ENCODE peak calls at places on chromosomes 2 and 18, in ten cellular contexts. One of them, this sample, is unnamed.

GRCh38 chr2:39418491-39418890 is 18.6 kb downstream of the MAP4K3 start:
- DNase-seq in stimulated activated CD4-positive, alpha-beta T cell treated with anti-CD3 and anti-CD28 coated beads, Interleukin-15, amount 100 ng/mL, for 1 hour: no peak
- DNase-seq in K562: no peak
- DNase-seq in neuronal stem cell: no peak
- DNase-seq in fibroblast of pulmonary artery: no peak
- DNase-seq in Right ventricle myocardium inferior: no peak
- DNase-seq in NCI-H1092 treated with DMSO at 0.1 percent for 48 hours: no peak
- DNase-seq in endothelial cell: no peak
- DNase-seq in activated naive CD8-positive, alpha-beta T cell treated with anti-CD3 and anti-CD28 coated beads, Interleukin-2, amount 50 U/mL, for 24 hours: no peak
- DNase-seq in sigmoid colon: no peak
- DNase-seq in this sample: no peak

GRCh38 chr2:68932392-68932791 is 20.3 kb downstream of the GKN2 start:
- DNase-seq in fibroblast of pulmonary artery: no peak
- DNase-seq in endothelial cell: no peak
- DNase-seq in stimulated activated CD4-positive, alpha-beta T cell treated with anti-CD3 and anti-CD28 coated beads, Interleukin-15, amount 100 ng/mL, for 1 hour: no peak
- DNase-seq in neuronal stem cell: no peak
- DNase-seq in sigmoid colon: no peak
- DNase-seq in activated naive CD8-positive, alpha-beta T cell treated with anti-CD3 and anti-CD28 coated beads, Interleukin-2, amount 50 U/mL, for 24 hours: no peak
- DNase-seq in NCI-H1092 treated with DMSO at 0.1 percent for 48 hours: no peak
- DNase-seq in Right ventricle myocardium inferior: no peak
- DNase-seq in K562: no peak
- DNase-seq in this sample: no peak

GRCh38 chr18:33040213-33040612 is 267.4 kb upstream of the KLHL14 start:
- DNase-seq in NCI-H1092 treated with DMSO at 0.1 percent for 48 hours: no peak
- DNase-seq in activated naive CD8-positive, alpha-beta T cell treated with anti-CD3 and anti-CD28 coated beads, Interleukin-2, amount 50 U/mL, for 24 hours: no peak
- DNase-seq in K562: no peak
- DNase-seq in stimulated activated CD4-positive, alpha-beta T cell treated with anti-CD3 and anti-CD28 coated beads, Interleukin-15, amount 100 ng/mL, for 1 hour: no peak
- DNase-seq in Right ventricle myocardium inferior: no peak
- DNase-seq in sigmoid colon: no peak
- DNase-seq in fibroblast of pulmonary artery: no peak
- DNase-seq in endothelial cell: no peak
- DNase-seq in neuronal stem cell: no peak
- DNase-seq in this sample: no peak

GRCh38 chr2:16305191-16305590 is 360.4 kb downstream of the CYRIA start:
- DNase-seq in fibroblast of pulmonary artery: no peak
- DNase-seq in NCI-H1092 treated with DMSO at 0.1 percent for 48 hours: no peak
- DNase-seq in stimulated activated CD4-positive, alpha-beta T cell treated with anti-CD3 and anti-CD28 coated beads, Interleukin-15, amount 100 ng/mL, for 1 hour: no peak
- DNase-seq in sigmoid colon: no peak
- DNase-seq in activated naive CD8-positive, alpha-beta T cell treated with anti-CD3 and anti-CD28 coated beads, Interleukin-2, amount 50 U/mL, for 24 hours: no peak
- DNase-seq in K562: no peak
- DNase-seq in endothelial cell: no peak
- DNase-seq in neuronal stem cell: no peak
- DNase-seq in Right ventricle myocardium inferior: no peak
- DNase-seq in this sample: no peak

GRCh38 chr2:161357097-161357496 is 48.9 kb downstream of the PSMD14 start:
- DNase-seq in neuronal stem cell: no peak
- DNase-seq in stimulated activated CD4-positive, alpha-beta T cell treated with anti-CD3 and anti-CD28 coated beads, Interleukin-15, amount 100 ng/mL, for 1 hour: no peak
- DNase-seq in NCI-H1092 treated with DMSO at 0.1 percent for 48 hours: no peak
- DNase-seq in K562: no peak
- DNase-seq in Right ventricle myocardium inferior: no peak
- DNase-seq in sigmoid colon: no peak
- DNase-seq in activated naive CD8-positive, alpha-beta T cell treated with anti-CD3 and anti-CD28 coated beads, Interleukin-2, amount 50 U/mL, for 24 hours: no peak
- DNase-seq in fibroblast of pulmonary artery: no peak
- DNase-seq in endothelial cell: no peak
- DNase-seq in this sample: no peak

GRCh38 chr2:202178342-202178958 is 59.9 kb downstream of the SUMO1 start:
- DNase-seq in activated naive CD8-positive, alpha-beta T cell treated with anti-CD3 and anti-CD28 coated beads, Interleukin-2, amount 50 U/mL, for 24 hours: peak
- DNase-seq in NCI-H1092 treated with DMSO at 0.1 percent for 48 hours: peak
- DNase-seq in sigmoid colon: peak
- DNase-seq in stimulated activated CD4-positive, alpha-beta T cell treated with anti-CD3 and anti-CD28 coated beads, Interleukin-15, amount 100 ng/mL, for 1 hour: no peak
- DNase-seq in endothelial cell: peak
- DNase-seq in Right ventricle myocardium inferior: no peak
- DNase-seq in neuronal stem cell: peak
- DNase-seq in K562: peak
- DNase-seq in fibroblast of pulmonary artery: peak
- DNase-seq in this sample: peak

GRCh38 chr18:79403723-79404566 is 8.2 kb downstream of the NFATC1 start:
- DNase-seq in endothelial cell: no peak
- DNase-seq in neuronal stem cell: no peak
- DNase-seq in NCI-H1092 treated with DMSO at 0.1 percent for 48 hours: no peak
- DNase-seq in K562: no peak
- DNase-seq in Right ventricle myocardium inferior: peak
- DNase-seq in activated naive CD8-positive, alpha-beta T cell treated with anti-CD3 and anti-CD28 coated beads, Interleukin-2, amount 50 U/mL, for 24 hours: no peak
- DNase-seq in fibroblast of pulmonary artery: no peak
- DNase-seq in sigmoid colon: no peak
- DNase-seq in stimulated activated CD4-positive, alpha-beta T cell treated with anti-CD3 and anti-CD28 coated beads, Interleukin-15, amount 100 ng/mL, for 1 hour: no peak
- DNase-seq in this sample: no peak

GRCh38 chr2:188937228-188938220 is 36.6 kb upstream of the COL3A1 start:
- DNase-seq in endothelial cell: no peak
- DNase-seq in fibroblast of pulmonary artery: peak
- DNase-seq in neuronal stem cell: no peak
- DNase-seq in Right ventricle myocardium inferior: no peak
- DNase-seq in stimulated activated CD4-positive, alpha-beta T cell treated with anti-CD3 and anti-CD28 coated beads, Interleukin-15, amount 100 ng/mL, for 1 hour: no peak
- DNase-seq in activated naive CD8-positive, alpha-beta T cell treated with anti-CD3 and anti-CD28 coated beads, Interleukin-2, amount 50 U/mL, for 24 hours: no peak
- DNase-seq in NCI-H1092 treated with DMSO at 0.1 percent for 48 hours: no peak
- DNase-seq in K562: no peak
- DNase-seq in sigmoid colon: no peak
- DNase-seq in this sample: no peak

GRCh38 chr2:33015421-33016142 is 68.8 kb downstream of the LTBP1 start:
- DNase-seq in NCI-H1092 treated with DMSO at 0.1 percent for 48 hours: no peak
- DNase-seq in sigmoid colon: no peak
- DNase-seq in Right ventricle myocardium inferior: no peak
- DNase-seq in stimulated activated CD4-positive, alpha-beta T cell treated with anti-CD3 and anti-CD28 coated beads, Interleukin-15, amount 100 ng/mL, for 1 hour: no peak
- DNase-seq in K562: no peak
- DNase-seq in endothelial cell: no peak
- DNase-seq in fibroblast of pulmonary artery: peak
- DNase-seq in activated naive CD8-positive, alpha-beta T cell treated with anti-CD3 and anti-CD28 coated beads, Interleukin-2, amount 50 U/mL, for 24 hours: no peak
- DNase-seq in neuronal stem cell: no peak
- DNase-seq in this sample: no peak

GRCh38 chr2:222943820-222944219 is 83.0 kb downstream of the ACSL3 start:
- DNase-seq in NCI-H1092 treated with DMSO at 0.1 percent for 48 hours: no peak
- DNase-seq in K562: no peak
- DNase-seq in endothelial cell: no peak
- DNase-seq in sigmoid colon: no peak
- DNase-seq in neuronal stem cell: no peak
- DNase-seq in Right ventricle myocardium inferior: no peak
- DNase-seq in stimulated activated CD4-positive, alpha-beta T cell treated with anti-CD3 and anti-CD28 coated beads, Interleukin-15, amount 100 ng/mL, for 1 hour: no peak
- DNase-seq in activated naive CD8-positive, alpha-beta T cell treated with anti-CD3 and anti-CD28 coated beads, Interleukin-2, amount 50 U/mL, for 24 hours: no peak
- DNase-seq in fibroblast of pulmonary artery: peak
- DNase-seq in this sample: no peak

GRCh38 chr2:67540962-67541361 is 143.8 kb downstream of the ETAA1 start:
- DNase-seq in NCI-H1092 treated with DMSO at 0.1 percent for 48 hours: no peak
- DNase-seq in activated naive CD8-positive, alpha-beta T cell treated with anti-CD3 and anti-CD28 coated beads, Interleukin-2, amount 50 U/mL, for 24 hours: no peak
- DNase-seq in neuronal stem cell: no peak
- DNase-seq in K562: no peak
- DNase-seq in Right ventricle myocardium inferior: no peak
- DNase-seq in stimulated activated CD4-positive, alpha-beta T cell treated with anti-CD3 and anti-CD28 coated beads, Interleukin-15, amount 100 ng/mL, for 1 hour: no peak
- DNase-seq in endothelial cell: no peak
- DNase-seq in sigmoid colon: no peak
- DNase-seq in fibroblast of pulmonary artery: no peak
- DNase-seq in this sample: no peak

GRCh38 chr18:58226476-58226875 is 182.4 kb downstream of the NEDD4L start:
- DNase-seq in fibroblast of pulmonary artery: no peak
- DNase-seq in neuronal stem cell: no peak
- DNase-seq in sigmoid colon: no peak
- DNase-seq in Right ventricle myocardium inferior: no peak
- DNase-seq in NCI-H1092 treated with DMSO at 0.1 percent for 48 hours: no peak
- DNase-seq in stimulated activated CD4-positive, alpha-beta T cell treated with anti-CD3 and anti-CD28 coated beads, Interleukin-15, amount 100 ng/mL, for 1 hour: no peak
- DNase-seq in activated naive CD8-positive, alpha-beta T cell treated with anti-CD3 and anti-CD28 coated beads, Interleukin-2, amount 50 U/mL, for 24 hours: no peak
- DNase-seq in endothelial cell: no peak
- DNase-seq in K562: no peak
- DNase-seq in this sample: no peak

GRCh38 chr2:217931846-217932560 is 70.8 kb downstream of the TNS1 start:
- DNase-seq in Right ventricle myocardium inferior: no peak
- DNase-seq in neuronal stem cell: no peak
- DNase-seq in K562: no peak
- DNase-seq in activated naive CD8-positive, alpha-beta T cell treated with anti-CD3 and anti-CD28 coated beads, Interleukin-2, amount 50 U/mL, for 24 hours: no peak
- DNase-seq in stimulated activated CD4-positive, alpha-beta T cell treated with anti-CD3 and anti-CD28 coated beads, Interleukin-15, amount 100 ng/mL, for 1 hour: no peak
- DNase-seq in sigmoid colon: no peak
- DNase-seq in endothelial cell: no peak
- DNase-seq in fibroblast of pulmonary artery: no peak
- DNase-seq in NCI-H1092 treated with DMSO at 0.1 percent for 48 hours: no peak
- DNase-seq in this sample: no peak

GRCh38 chr2:42216712-42217111 is 47.6 kb downstream of the EML4 start:
- DNase-seq in neuronal stem cell: no peak
- DNase-seq in fibroblast of pulmonary artery: peak
- DNase-seq in NCI-H1092 treated with DMSO at 0.1 percent for 48 hours: no peak
- DNase-seq in Right ventricle myocardium inferior: no peak
- DNase-seq in stimulated activated CD4-positive, alpha-beta T cell treated with anti-CD3 and anti-CD28 coated beads, Interleukin-15, amount 100 ng/mL, for 1 hour: no peak
- DNase-seq in K562: no peak
- DNase-seq in sigmoid colon: no peak
- DNase-seq in activated naive CD8-positive, alpha-beta T cell treated with anti-CD3 and anti-CD28 coated beads, Interleukin-2, amount 50 U/mL, for 24 hours: no peak
- DNase-seq in endothelial cell: no peak
- DNase-seq in this sample: no peak

GRCh38 chr2:239579524-239580198 is 178.8 kb upstream of the HDAC4 start:
- DNase-seq in K562: no peak
- DNase-seq in endothelial cell: no peak
- DNase-seq in sigmoid colon: peak
- DNase-seq in neuronal stem cell: no peak
- DNase-seq in activated naive CD8-positive, alpha-beta T cell treated with anti-CD3 and anti-CD28 coated beads, Interleukin-2, amount 50 U/mL, for 24 hours: no peak
- DNase-seq in Right ventricle myocardium inferior: peak
- DNase-seq in fibroblast of pulmonary artery: no peak
- DNase-seq in stimulated activated CD4-positive, alpha-beta T cell treated with anti-CD3 and anti-CD28 coated beads, Interleukin-15, amount 100 ng/mL, for 1 hour: no peak
- DNase-seq in NCI-H1092 treated with DMSO at 0.1 percent for 48 hours: no peak
- DNase-seq in this sample: no peak

GRCh38 chr2:241321911-241322310 is 6.2 kb downstream of the SEPTIN2 start:
- DNase-seq in NCI-H1092 treated with DMSO at 0.1 percent for 48 hours: no peak
- DNase-seq in Right ventricle myocardium inferior: no peak
- DNase-seq in stimulated activated CD4-positive, alpha-beta T cell treated with anti-CD3 and anti-CD28 coated beads, Interleukin-15, amount 100 ng/mL, for 1 hour: no peak
- DNase-seq in neuronal stem cell: no peak
- DNase-seq in sigmoid colon: no peak
- DNase-seq in K562: no peak
- DNase-seq in activated naive CD8-positive, alpha-beta T cell treated with anti-CD3 and anti-CD28 coated beads, Interleukin-2, amount 50 U/mL, for 24 hours: no peak
- DNase-seq in fibroblast of pulmonary artery: no peak
- DNase-seq in endothelial cell: no peak
- DNase-seq in this sample: no peak

GRCh38 chr18:57839942-57840381 is 36.8 kb upstream of the ATP8B1 start:
- DNase-seq in fibroblast of pulmonary artery: peak
- DNase-seq in Right ventricle myocardium inferior: no peak
- DNase-seq in endothelial cell: no peak
- DNase-seq in K562: no peak
- DNase-seq in NCI-H1092 treated with DMSO at 0.1 percent for 48 hours: no peak
- DNase-seq in neuronal stem cell: no peak
- DNase-seq in sigmoid colon: no peak
- DNase-seq in stimulated activated CD4-positive, alpha-beta T cell treated with anti-CD3 and anti-CD28 coated beads, Interleukin-15, amount 100 ng/mL, for 1 hour: no peak
- DNase-seq in activated naive CD8-positive, alpha-beta T cell treated with anti-CD3 and anti-CD28 coated beads, Interleukin-2, amount 50 U/mL, for 24 hours: no peak
- DNase-seq in this sample: no peak

GRCh38 chr2:172249986-172250385 is 147.3 kb upstream of the DLX2 start:
- DNase-seq in K562: no peak
- DNase-seq in neuronal stem cell: no peak
- DNase-seq in fibroblast of pulmonary artery: peak
- DNase-seq in NCI-H1092 treated with DMSO at 0.1 percent for 48 hours: no peak
- DNase-seq in activated naive CD8-positive, alpha-beta T cell treated with anti-CD3 and anti-CD28 coated beads, Interleukin-2, amount 50 U/mL, for 24 hours: no peak
- DNase-seq in sigmoid colon: no peak
- DNase-seq in stimulated activated CD4-positive, alpha-beta T cell treated with anti-CD3 and anti-CD28 coated beads, Interleukin-15, amount 100 ng/mL, for 1 hour: no peak
- DNase-seq in Right ventricle myocardium inferior: no peak
- DNase-seq in endothelial cell: no peak
- DNase-seq in this sample: no peak

GRCh38 chr18:32707153-32707552 is 65.7 kb downstream of the KLHL14 start:
- DNase-seq in NCI-H1092 treated with DMSO at 0.1 percent for 48 hours: peak
- DNase-seq in activated naive CD8-positive, alpha-beta T cell treated with anti-CD3 and anti-CD28 coated beads, Interleukin-2, amount 50 U/mL, for 24 hours: no peak
- DNase-seq in sigmoid colon: no peak
- DNase-seq in neuronal stem cell: no peak
- DNase-seq in fibroblast of pulmonary artery: no peak
- DNase-seq in stimulated activated CD4-positive, alpha-beta T cell treated with anti-CD3 and anti-CD28 coated beads, Interleukin-15, amount 100 ng/mL, for 1 hour: no peak
- DNase-seq in K562: no peak
- DNase-seq in Right ventricle myocardium inferior: no peak
- DNase-seq in endothelial cell: peak
- DNase-seq in this sample: no peak

This sample was measured in activated CD4-positive, alpha-beta T cell treated with anti-CD3 and anti-CD28 coated beads, Interleukin-2, amount 50 U/mL, for 24 hours.